ENCODE peak calls at places on chromosomes 1 and 21, in seven cellular contexts. One of them, this sample, is unnamed.
A peak's percentile ranks its signal among the peaks of the same experiment; 100 is the strongest.

GRCh38 chr1:219582310-219582709 is 30.6 kb downstream of the ZC3H11B start:
- DNase-seq in skeletal muscle cell: peak; percentile 49
- DNase-seq in HEK293T: no peak
- DNase-seq in SK-MEL-5: no peak
- DNase-seq in NT2/D1: no peak
- DNase-seq in fibroblast of lung: peak; percentile 80
- DNase-seq in progenitor cell of endocrine pancreas: no peak
- DNase-seq in this sample: no peak

GRCh38 chr1:224435999-224436398 is 1.4 kb upstream of the WDR26 start:
- DNase-seq in SK-MEL-5: no peak
- DNase-seq in skeletal muscle cell: no peak
- DNase-seq in progenitor cell of endocrine pancreas: no peak
- DNase-seq in HEK293T: no peak
- DNase-seq in NT2/D1: no peak
- DNase-seq in fibroblast of lung: no peak
- DNase-seq in this sample: no peak

GRCh38 chr21:45971487-45972352 is 9.8 kb upstream of the COL6A1 start:
- DNase-seq in skeletal muscle cell: no peak
- DNase-seq in progenitor cell of endocrine pancreas: no peak
- DNase-seq in NT2/D1: no peak
- DNase-seq in fibroblast of lung: peak; percentile 56
- DNase-seq in HEK293T: no peak
- DNase-seq in SK-MEL-5: no peak
- DNase-seq in this sample: no peak

GRCh38 chr1:31576201-31576669 is at the start of gene TINAGL1:
- DNase-seq in HEK293T: no peak
- DNase-seq in SK-MEL-5: no peak
- DNase-seq in skeletal muscle cell: no peak
- DNase-seq in NT2/D1: peak; percentile 50
- DNase-seq in fibroblast of lung: no peak
- DNase-seq in progenitor cell of endocrine pancreas: no peak
- DNase-seq in this sample: no peak

GRCh38 chr1:201553496-201554166 is 14.7 kb downstream of the NAV1 start:
- DNase-seq in fibroblast of lung: peak; percentile 69
- DNase-seq in HEK293T: no peak
- DNase-seq in NT2/D1: no peak
- DNase-seq in progenitor cell of endocrine pancreas: no peak
- DNase-seq in skeletal muscle cell: no peak
- DNase-seq in SK-MEL-5: no peak
- DNase-seq in this sample: no peak

GRCh38 chr1:29282924-29283803 is 46.8 kb downstream of the PTPRU start:
- DNase-seq in progenitor cell of endocrine pancreas: no peak
- DNase-seq in NT2/D1: peak; percentile 99
- DNase-seq in SK-MEL-5: peak; percentile 87
- DNase-seq in skeletal muscle cell: no peak
- DNase-seq in HEK293T: peak; percentile 96
- DNase-seq in fibroblast of lung: peak; percentile 25
- DNase-seq in this sample: no peak

GRCh38 chr21:15343066-15343465 is 278.3 kb upstream of the NRIP1 start:
- DNase-seq in fibroblast of lung: peak; percentile 74
- DNase-seq in progenitor cell of endocrine pancreas: no peak
- DNase-seq in NT2/D1: no peak
- DNase-seq in skeletal muscle cell: peak; percentile 36
- DNase-seq in HEK293T: no peak
- DNase-seq in SK-MEL-5: no peak
- DNase-seq in this sample: no peak

GRCh38 chr1:45512641-45513054 is 9.0 kb downstream of the PRDX1 start:
- DNase-seq in skeletal muscle cell: no peak
- DNase-seq in fibroblast of lung: peak; percentile 64
- DNase-seq in SK-MEL-5: peak; percentile 84
- DNase-seq in HEK293T: peak; percentile 60
- DNase-seq in NT2/D1: no peak
- DNase-seq in progenitor cell of endocrine pancreas: peak; percentile 45
- DNase-seq in this sample: no peak

GRCh38 chr1:3403011-3403345 is 51.5 kb upstream of the ARHGEF16 start:
- DNase-seq in fibroblast of lung: no peak
- DNase-seq in SK-MEL-5: no peak
- DNase-seq in progenitor cell of endocrine pancreas: no peak
- DNase-seq in NT2/D1: no peak
- DNase-seq in HEK293T: no peak
- DNase-seq in skeletal muscle cell: no peak
- DNase-seq in this sample: no peak

GRCh38 chr1:25661043-25661807 is 44.6 kb downstream of the MAN1C1 start:
- DNase-seq in SK-MEL-5: no peak
- DNase-seq in NT2/D1: no peak
- DNase-seq in HEK293T: no peak
- DNase-seq in progenitor cell of endocrine pancreas: no peak
- DNase-seq in skeletal muscle cell: no peak
- DNase-seq in fibroblast of lung: no peak
- DNase-seq in this sample: no peak

GRCh38 chr1:33519240-33519884 is 46.9 kb downstream of the ZSCAN20 start:
- DNase-seq in NT2/D1: no peak
- DNase-seq in fibroblast of lung: no peak
- DNase-seq in HEK293T: no peak
- DNase-seq in progenitor cell of endocrine pancreas: no peak
- DNase-seq in SK-MEL-5: no peak
- DNase-seq in skeletal muscle cell: no peak
- DNase-seq in this sample: no peak

GRCh38 chr1:186703209-186703766 is 23.1 kb upstream of the PTGS2 start:
- DNase-seq in fibroblast of lung: no peak
- DNase-seq in SK-MEL-5: no peak
- DNase-seq in progenitor cell of endocrine pancreas: no peak
- DNase-seq in NT2/D1: no peak
- DNase-seq in HEK293T: no peak
- DNase-seq in skeletal muscle cell: no peak
- DNase-seq in this sample: no peak

GRCh38 chr1:233905416-233906051 is 1.1 kb downstream of the SLC35F3 start:
- DNase-seq in fibroblast of lung: peak; percentile 23
- DNase-seq in SK-MEL-5: no peak
- DNase-seq in skeletal muscle cell: no peak
- DNase-seq in HEK293T: no peak
- DNase-seq in NT2/D1: no peak
- DNase-seq in progenitor cell of endocrine pancreas: no peak
- DNase-seq in this sample: no peak

GRCh38 chr1:15835205-15835740 is 12.2 kb upstream of the SPEN start:
- DNase-seq in fibroblast of lung: no peak
- DNase-seq in NT2/D1: no peak
- DNase-seq in progenitor cell of endocrine pancreas: no peak
- DNase-seq in SK-MEL-5: no peak
- DNase-seq in skeletal muscle cell: no peak
- DNase-seq in HEK293T: no peak
- DNase-seq in this sample: no peak

GRCh38 chr1:247506831-247507230 is 29.4 kb downstream of the OR2C3 start:
- DNase-seq in fibroblast of lung: no peak
- DNase-seq in progenitor cell of endocrine pancreas: no peak
- DNase-seq in skeletal muscle cell: no peak
- DNase-seq in NT2/D1: no peak
- DNase-seq in HEK293T: no peak
- DNase-seq in SK-MEL-5: no peak
- DNase-seq in this sample: no peak

GRCh38 chr21:29376556-29376955 is 77.8 kb downstream of the BACH1 start:
- DNase-seq in NT2/D1: peak; percentile 54
- DNase-seq in progenitor cell of endocrine pancreas: no peak
- DNase-seq in fibroblast of lung: no peak
- DNase-seq in skeletal muscle cell: no peak
- DNase-seq in SK-MEL-5: peak; percentile 62
- DNase-seq in HEK293T: peak; percentile 57
- DNase-seq in this sample: no peak

GRCh38 chr1:59007820-59008598 is 224.2 kb upstream of the JUN start:
- DNase-seq in progenitor cell of endocrine pancreas: no peak
- DNase-seq in skeletal muscle cell: no peak
- DNase-seq in SK-MEL-5: no peak
- DNase-seq in NT2/D1: no peak
- DNase-seq in fibroblast of lung: peak; percentile 81
- DNase-seq in HEK293T: no peak
- DNase-seq in this sample: no peak

GRCh38 chr1:185483647-185484450 is 166.8 kb upstream of the IVNS1ABP start:
- DNase-seq in fibroblast of lung: peak; percentile 90
- DNase-seq in skeletal muscle cell: peak; percentile 85
- DNase-seq in HEK293T: no peak
- DNase-seq in SK-MEL-5: peak; percentile 98
- DNase-seq in NT2/D1: no peak
- DNase-seq in progenitor cell of endocrine pancreas: no peak
- DNase-seq in this sample: no peak

GRCh38 chr1:246907472-246907871 is 24.3 kb downstream of the AHCTF1 start:
- DNase-seq in SK-MEL-5: peak; percentile 68
- DNase-seq in fibroblast of lung: peak; percentile 66
- DNase-seq in skeletal muscle cell: no peak
- DNase-seq in progenitor cell of endocrine pancreas: no peak
- DNase-seq in HEK293T: no peak
- DNase-seq in NT2/D1: no peak
- DNase-seq in this sample: no peak

GRCh38 chr1:65233757-65234156 is 75.6 kb upstream of the DNAJC6 start:
- DNase-seq in HEK293T: no peak
- DNase-seq in skeletal muscle cell: no peak
- DNase-seq in progenitor cell of endocrine pancreas: no peak
- DNase-seq in fibroblast of lung: no peak
- DNase-seq in SK-MEL-5: no peak
- DNase-seq in NT2/D1: no peak
- DNase-seq in this sample: no peak

GRCh38 chr1:183926978-183927377 is 110.5 kb downstream of the COLGALT2 start:
- DNase-seq in fibroblast of lung: peak; percentile 81
- DNase-seq in SK-MEL-5: no peak
- DNase-seq in progenitor cell of endocrine pancreas: no peak
- DNase-seq in HEK293T: no peak
- DNase-seq in NT2/D1: no peak
- DNase-seq in skeletal muscle cell: no peak
- DNase-seq in this sample: no peak

GRCh38 chr1:205913451-205914204 is 29.6 kb downstream of the SLC26A9 start:
- DNase-seq in progenitor cell of endocrine pancreas: no peak
- DNase-seq in fibroblast of lung: peak; percentile 57
- DNase-seq in HEK293T: no peak
- DNase-seq in SK-MEL-5: no peak
- DNase-seq in skeletal muscle cell: no peak
- DNase-seq in NT2/D1: no peak
- DNase-seq in this sample: no peak

GRCh38 chr1:62281922-62282555 is 37.2 kb downstream of the KANK4 start:
- DNase-seq in progenitor cell of endocrine pancreas: no peak
- DNase-seq in NT2/D1: no peak
- DNase-seq in HEK293T: no peak
- DNase-seq in SK-MEL-5: no peak
- DNase-seq in skeletal muscle cell: no peak
- DNase-seq in fibroblast of lung: peak; percentile 77
- DNase-seq in this sample: no peak

GRCh38 chr1:163128282-163128681 is 59.1 kb downstream of the RGS4 start:
- DNase-seq in progenitor cell of endocrine pancreas: no peak
- DNase-seq in skeletal muscle cell: no peak
- DNase-seq in fibroblast of lung: no peak
- DNase-seq in SK-MEL-5: no peak
- DNase-seq in HEK293T: no peak
- DNase-seq in NT2/D1: no peak
- DNase-seq in this sample: no peak

GRCh38 chr1:56506951-56507437 is 72.4 kb downstream of the PLPP3 start:
- DNase-seq in skeletal muscle cell: no peak
- DNase-seq in NT2/D1: no peak
- DNase-seq in progenitor cell of endocrine pancreas: no peak
- DNase-seq in fibroblast of lung: no peak
- DNase-seq in SK-MEL-5: no peak
- DNase-seq in HEK293T: no peak
- DNase-seq in this sample: no peak

GRCh38 chr1:42453386-42453785 is 2.4 kb downstream of the ZMYND12 start:
- DNase-seq in SK-MEL-5: no peak
- DNase-seq in skeletal muscle cell: no peak
- DNase-seq in fibroblast of lung: peak; percentile 25
- DNase-seq in progenitor cell of endocrine pancreas: no peak
- DNase-seq in NT2/D1: no peak
- DNase-seq in HEK293T: no peak
- DNase-seq in this sample: no peak

GRCh38 chr1:86245566-86246190 is 89.1 kb upstream of the COL24A1 start:
- DNase-seq in NT2/D1: no peak
- DNase-seq in fibroblast of lung: peak; percentile 66
- DNase-seq in skeletal muscle cell: no peak
- DNase-seq in SK-MEL-5: no peak
- DNase-seq in HEK293T: no peak
- DNase-seq in progenitor cell of endocrine pancreas: no peak
- DNase-seq in this sample: no peak

GRCh38 chr1:20483833-20484525 is 2.0 kb downstream of the CAMK2N1 start:
- DNase-seq in NT2/D1: no peak
- DNase-seq in skeletal muscle cell: no peak
- DNase-seq in SK-MEL-5: no peak
- DNase-seq in fibroblast of lung: peak; percentile 59
- DNase-seq in progenitor cell of endocrine pancreas: peak; percentile 28
- DNase-seq in HEK293T: no peak
- DNase-seq in this sample: no peak

GRCh38 chr1:153771841-153772593 is 3.2 kb upstream of the SLC27A3 start:
- DNase-seq in skeletal muscle cell: no peak
- DNase-seq in SK-MEL-5: peak; percentile 60
- DNase-seq in HEK293T: peak; percentile 68
- DNase-seq in progenitor cell of endocrine pancreas: peak; percentile 58
- DNase-seq in NT2/D1: peak; percentile 38
- DNase-seq in fibroblast of lung: no peak
- DNase-seq in this sample: no peak

GRCh38 chr1:26019641-26020315 is 1.8 kb upstream of the EXTL1 start:
- DNase-seq in SK-MEL-5: no peak
- DNase-seq in skeletal muscle cell: no peak
- DNase-seq in fibroblast of lung: peak; percentile 82
- DNase-seq in progenitor cell of endocrine pancreas: no peak
- DNase-seq in NT2/D1: no peak
- DNase-seq in HEK293T: no peak
- DNase-seq in this sample: no peak

GRCh38 chr1:62599044-62599443 is 1.7 kb downstream of the ANGPTL3 start:
- DNase-seq in skeletal muscle cell: no peak
- DNase-seq in fibroblast of lung: peak; percentile 35
- DNase-seq in HEK293T: no peak
- DNase-seq in progenitor cell of endocrine pancreas: no peak
- DNase-seq in SK-MEL-5: no peak
- DNase-seq in NT2/D1: no peak
- DNase-seq in this sample: no peak

GRCh38 chr1:221435510-221435909 is 306.4 kb downstream of the DUSP10 start:
- DNase-seq in skeletal muscle cell: peak; percentile 51
- DNase-seq in fibroblast of lung: peak; percentile 62
- DNase-seq in progenitor cell of endocrine pancreas: no peak
- DNase-seq in HEK293T: peak; percentile 47
- DNase-seq in NT2/D1: peak; percentile 55
- DNase-seq in SK-MEL-5: peak; percentile 73
- DNase-seq in this sample: no peak

GRCh38 chr1:37602750-37603694 is 7.3 kb upstream of the GNL2 start:
- DNase-seq in NT2/D1: peak; percentile 55
- DNase-seq in progenitor cell of endocrine pancreas: peak; percentile 29
- DNase-seq in HEK293T: peak; percentile 75
- DNase-seq in skeletal muscle cell: no peak
- DNase-seq in fibroblast of lung: no peak
- DNase-seq in SK-MEL-5: peak; percentile 69
- DNase-seq in this sample: peak; percentile 66

GRCh38 chr1:174359454-174359805 is 88.3 kb upstream of the GPR52 start:
- DNase-seq in HEK293T: no peak
- DNase-seq in SK-MEL-5: no peak
- DNase-seq in fibroblast of lung: no peak
- DNase-seq in NT2/D1: no peak
- DNase-seq in progenitor cell of endocrine pancreas: no peak
- DNase-seq in skeletal muscle cell: no peak
- DNase-seq in this sample: no peak

GRCh38 chr21:39004776-39005605 is 178.3 kb downstream of the PSMG1 start:
- DNase-seq in fibroblast of lung: peak; percentile 52
- DNase-seq in NT2/D1: no peak
- DNase-seq in skeletal muscle cell: no peak
- DNase-seq in SK-MEL-5: no peak
- DNase-seq in HEK293T: no peak
- DNase-seq in progenitor cell of endocrine pancreas: no peak
- DNase-seq in this sample: no peak

This sample was measured in D721Med.